ENCODE peak calls at places on chromosomes 13 and 19, in ten cellular contexts. U, V, C, G, A, Y, B, R, D and T are unnamed samples.

GRCh38 chr13:53054569-53054968 is 26.0 kb downstream of the OLFM4 start:
- DNase-seq in U (no peak), V (no peak), C (no peak), G (no peak), A (no peak), Y (no peak), B (no peak), R (no peak), D (no peak), T (no peak)

GRCh38 chr19:41937525-41937924 is 9.3 kb upstream of the ERFL start:
- DNase-seq in U (no peak), V (no peak), C (no peak), G (no peak), A (no peak), Y (no peak), B (no peak), R (no peak), D (no peak), T (no peak)

GRCh38 chr13:27182844-27183497 is 11.4 kb upstream of the USP12 start:
- DNase-seq in U (no peak), V (no peak), C (no peak), G (no peak), A (no peak), Y (peak), B (no peak), R (no peak), D (peak), T (peak)

GRCh38 chr13:106874308-106874707 is 306.4 kb upstream of the ARGLU1 start:
- DNase-seq in U (no peak), V (no peak), C (no peak), G (no peak), A (no peak), Y (no peak), B (no peak), R (no peak), D (no peak), T (no peak)

GRCh38 chr13:74077847-74078246 is 56.4 kb downstream of the KLF12 start:
- DNase-seq in U (no peak), V (no peak), C (no peak), G (no peak), A (no peak), Y (peak), B (peak), R (no peak), D (no peak), T (no peak)

GRCh38 chr19:14347999-14348889 is 33.0 kb upstream of the ADGRE5 start:
- DNase-seq in U (peak), V (peak), C (peak), G (no peak), A (peak), Y (peak), B (no peak), R (peak), D (no peak), T (peak)

GRCh38 chr19:3171894-3172679 is 6.5 kb upstream of the S1PR4 start:
- DNase-seq in U (no peak), V (no peak), C (no peak), G (no peak), A (no peak), Y (no peak), B (no peak), R (no peak), D (no peak), T (no peak)

GRCh38 chr19:49758292-49758691 is 4.8 kb downstream of the TSKS start:
- DNase-seq in U (no peak), V (no peak), C (no peak), G (no peak), A (no peak), Y (peak), B (no peak), R (no peak), D (peak), T (peak)

GRCh38 chr13:40774672-40775071 is 3.7 kb upstream of the MRPS31 start:
- DNase-seq in U (no peak), V (no peak), C (no peak), G (no peak), A (no peak), Y (no peak), B (no peak), R (no peak), D (no peak), T (no peak)

GRCh38 chr19:34598217-34599155 is 78.5 kb downstream of the SCGB2B2 start:
- DNase-seq in U (no peak), V (no peak), C (no peak), G (no peak), A (peak), Y (no peak), B (no peak), R (no peak), D (no peak), T (no peak)

GRCh38 chr13:58397596-58398387 is 766.2 kb downstream of the PCDH17 start:
- DNase-seq in U (no peak), V (no peak), C (no peak), G (no peak), A (no peak), Y (no peak), B (no peak), R (no peak), D (no peak), T (no peak)

GRCh38 chr19:38395381-38396127 is 7.1 kb downstream of the SPRED3 start:
- DNase-seq in U (peak), V (no peak), C (no peak), G (no peak), A (peak), Y (no peak), B (no peak), R (no peak), D (no peak), T (no peak)

GRCh38 chr19:6402834-6403608 is 10.1 kb upstream of the GTF2F1 start:
- DNase-seq in U (no peak), V (peak), C (no peak), G (peak), A (no peak), Y (peak), B (peak), R (no peak), D (peak), T (no peak)

GRCh38 chr19:48290923-48291700 is 21.2 kb downstream of the ZNF114 start:
- DNase-seq in U (peak), V (peak), C (peak), G (no peak), A (peak), Y (peak), B (peak), R (peak), D (peak), T (peak)

GRCh38 chr13:80131204-80131603 is 209.7 kb downstream of the SPRY2 start:
- DNase-seq in U (no peak), V (peak), C (no peak), G (peak), A (no peak), Y (peak), B (peak), R (no peak), D (peak), T (peak)

GRCh38 chr19:1181606-1182005 is 7.5 kb upstream of the SBNO2 start:
- DNase-seq in U (no peak), V (no peak), C (no peak), G (no peak), A (no peak), Y (no peak), B (no peak), R (no peak), D (no peak), T (no peak)

GRCh38 chr19:28633223-28634030 is 579.5 kb downstream of the UQCRFS1 start:
- DNase-seq in U (peak), V (no peak), C (peak), G (no peak), A (peak), Y (peak), B (peak), R (peak), D (peak), T (peak)

GRCh38 chr19:11763117-11763516 is 3.7 kb upstream of the ZNF441 start:
- DNase-seq in U (no peak), V (no peak), C (no peak), G (no peak), A (no peak), Y (no peak), B (no peak), R (no peak), D (no peak), T (no peak)

GRCh38 chr19:15210323-15210774 is 9.6 kb upstream of the NOTCH3 start:
- DNase-seq in U (no peak), V (no peak), C (no peak), G (no peak), A (no peak), Y (peak), B (no peak), R (no peak), D (peak), T (peak)

GRCh38 chr19:53642381-53643099 is 10.7 kb downstream of the DPRX start:
- DNase-seq in U (no peak), V (no peak), C (no peak), G (no peak), A (no peak), Y (no peak), B (no peak), R (no peak), D (no peak), T (peak)

GRCh38 chr19:14166448-14166847 is 30.1 kb upstream of the ASF1B start:
- DNase-seq in U (no peak), V (no peak), C (no peak), G (no peak), A (no peak), Y (no peak), B (no peak), R (no peak), D (no peak), T (no peak)

GRCh38 chr19:18789883-18790565 is 1.1 kb downstream of the COMP start:
- DNase-seq in U (peak), V (no peak), C (no peak), G (no peak), A (peak), Y (peak), B (no peak), R (no peak), D (no peak), T (no peak)

GRCh38 chr19:33440682-33441081 is 67.2 kb downstream of the CEBPG start:
- DNase-seq in U (no peak), V (no peak), C (no peak), G (no peak), A (no peak), Y (no peak), B (no peak), R (no peak), D (no peak), T (no peak)

GRCh38 chr19:51156710-51157109 is 14.6 kb downstream of the SIGLEC7 start:
- DNase-seq in U (no peak), V (no peak), C (no peak), G (no peak), A (no peak), Y (no peak), B (no peak), R (no peak), D (no peak), T (no peak)

GRCh38 chr19:49954092-49954825 is 6.7 kb downstream of the SIGLEC11 start:
- DNase-seq in U (no peak), V (no peak), C (peak), G (no peak), A (no peak), Y (peak), B (no peak), R (no peak), D (no peak), T (no peak)

GRCh38 chr19:1445932-1446712 is 3.8 kb upstream of the APC2 start:
- DNase-seq in U (no peak), V (peak), C (no peak), G (no peak), A (peak), Y (no peak), B (no peak), R (no peak), D (no peak), T (no peak)

GRCh38 chr13:107025991-107026390 is 458.1 kb upstream of the ARGLU1 start:
- DNase-seq in U (no peak), V (no peak), C (no peak), G (no peak), A (no peak), Y (peak), B (peak), R (no peak), D (no peak), T (no peak)

GRCh38 chr19:42198676-42199439 is 18.6 kb downstream of the DEDD2 start:
- DNase-seq in U (no peak), V (no peak), C (peak), G (no peak), A (peak), Y (no peak), B (no peak), R (peak), D (no peak), T (no peak)

GRCh38 chr19:52992109-52993004 is 21.4 kb upstream of the ERVV-1 start:
- DNase-seq in U (no peak), V (no peak), C (no peak), G (peak), A (no peak), Y (peak), B (no peak), R (no peak), D (no peak), T (no peak)

GRCh38 chr13:43434185-43434584 is 352.6 kb downstream of the ENOX1 start:
- DNase-seq in U (no peak), V (no peak), C (no peak), G (no peak), A (no peak), Y (no peak), B (no peak), R (no peak), D (no peak), T (no peak)

GRCh38 chr13:41384749-41385503 is 72.4 kb upstream of the RGCC start:
- DNase-seq in U (no peak), V (no peak), C (no peak), G (no peak), A (no peak), Y (peak), B (no peak), R (no peak), D (no peak), T (no peak)

GRCh38 chr13:108005231-108005630 is 210.1 kb downstream of the LIG4 start:
- DNase-seq in U (no peak), V (no peak), C (no peak), G (no peak), A (no peak), Y (no peak), B (no peak), R (no peak), D (no peak), T (no peak)

GRCh38 chr13:51058461-51059167 is 52.5 kb downstream of the C13orf42 start:
- DNase-seq in U (no peak), V (no peak), C (no peak), G (no peak), A (no peak), Y (no peak), B (no peak), R (no peak), D (no peak), T (no peak)

GRCh38 chr19:7679017-7679720 is 1.5 kb upstream of the TRAPPC5 start:
- DNase-seq in U (peak), V (no peak), C (no peak), G (peak), A (peak), Y (no peak), B (no peak), R (peak), D (no peak), T (no peak)

GRCh38 chr13:74464656-74465055 is 330.5 kb upstream of the KLF12 start:
- DNase-seq in U (no peak), V (no peak), C (no peak), G (no peak), A (no peak), Y (peak), B (no peak), R (no peak), D (no peak), T (no peak)

GRCh38 chr19:16041571-16042386 is 34.5 kb upstream of the TPM4 start:
- DNase-seq in U (peak), V (peak), C (peak), G (peak), A (peak), Y (peak), B (peak), R (peak), D (peak), T (peak)

GRCh38 chr13:65725001-65725400 is 1505.1 kb downstream of the PCDH9 start:
- DNase-seq in U (no peak), V (no peak), C (no peak), G (no peak), A (no peak), Y (peak), B (no peak), R (no peak), D (no peak), T (no peak)

GRCh38 chr13:95355491-95355890 is 54.2 kb upstream of the ABCC4 start:
- DNase-seq in U (no peak), V (no peak), C (no peak), G (no peak), A (no peak), Y (peak), B (no peak), R (no peak), D (peak), T (peak)

GRCh38 chr13:50082426-50083283 is 67.4 kb downstream of the KCNRG start:
- DNase-seq in U (peak), V (no peak), C (peak), G (no peak), A (peak), Y (peak), B (no peak), R (peak), D (peak), T (peak)